ENCODE peak calls at places on chromosomes 7 and 10, in eight cellular contexts. G is neural progenitor cell, L is cardiac fibroblast, B is astrocyte of the spinal cord, W is uterus, O is neural crest cell, M is kidney epithelial cell, H is GM23338. D is an unnamed sample.

GRCh38 chr7:102170417-102170970 is 116.2 kb upstream of the SH2B2 start:
- DNase-seq in G (peak; percentile 42), L (peak; percentile 41), B (peak; percentile 42), W (no peak), O (peak; percentile 9), M (no peak), H (peak; percentile 32), D (no peak)

GRCh38 chr10:48241301-48241700 is 33.2 kb downstream of the FRMPD2 start:
- DNase-seq in G (no peak), L (no peak), B (no peak), W (no peak), O (no peak), M (no peak), H (no peak), D (peak; percentile 47)

GRCh38 chr7:26127411-26127810 is 24.6 kb upstream of the NFE2L3 start:
- DNase-seq in G (no peak), L (no peak), B (no peak), W (no peak), O (no peak), M (no peak), H (no peak), D (no peak)

GRCh38 chr7:130941322-130942210 is 207.6 kb upstream of the KLF14 start:
- DNase-seq in G (no peak), L (peak; percentile 54), B (peak; percentile 82), W (peak; percentile 59), O (no peak), M (no peak), H (no peak), D (no peak)

GRCh38 chr7:2109936-2110585 is 122.7 kb downstream of the MAD1L1 start:
- DNase-seq in G (no peak), L (peak; percentile 79), B (peak; percentile 93), W (no peak), O (no peak), M (peak; percentile 86), H (no peak), D (no peak)

GRCh38 chr10:44574596-44575480 is 189.9 kb upstream of the CXCL12 start:
- DNase-seq in G (no peak), L (no peak), B (no peak), W (no peak), O (no peak), M (no peak), H (no peak), D (no peak)

GRCh38 chr10:71087622-71088021 is 124.7 kb upstream of the UNC5B start:
- DNase-seq in G (no peak), L (no peak), B (no peak), W (no peak), O (no peak), M (no peak), H (no peak), D (peak; percentile 51)

GRCh38 chr7:1550846-1551155 is 5.2 kb downstream of the TMEM184A start:
- DNase-seq in G (no peak), L (no peak), B (no peak), W (no peak), O (no peak), M (no peak), H (no peak), D (no peak)

GRCh38 chr7:116871061-116871700 is 8.8 kb downstream of the CAPZA2 start:
- DNase-seq in G (no peak), L (no peak), B (no peak), W (no peak), O (no peak), M (no peak), H (no peak), D (no peak)

GRCh38 chr10:67621834-67622233 is 74.2 kb downstream of the CTNNA3 start:
- DNase-seq in G (no peak), L (no peak), B (no peak), W (no peak), O (no peak), M (no peak), H (no peak), D (no peak)

GRCh38 chr10:1643161-1643910 is 94.0 kb downstream of the ADARB2 start:
- DNase-seq in G (peak; percentile 83), L (no peak), B (no peak), W (no peak), O (peak; percentile 66), M (no peak), H (peak; percentile 86), D (peak; percentile 69)

GRCh38 chr10:104049497-104050250 is 36.0 kb downstream of the COL17A1 start:
- DNase-seq in G (no peak), L (peak; percentile 79), B (peak; percentile 67), W (no peak), O (no peak), M (no peak), H (no peak), D (no peak)

GRCh38 chr7:2932761-2933251 is 88.7 kb upstream of the GNA12 start:
- DNase-seq in G (no peak), L (no peak), B (no peak), W (no peak), O (no peak), M (no peak), H (no peak), D (no peak)

GRCh38 chr7:121531175-121532070 is 135.3 kb upstream of the FAM3C start:
- DNase-seq in G (no peak), L (peak; percentile 29), B (no peak), W (no peak), O (no peak), M (no peak), H (no peak), D (no peak)

GRCh38 chr7:133904766-133905165 is 222.4 kb upstream of the LRGUK start:
- DNase-seq in G (no peak), L (no peak), B (no peak), W (no peak), O (no peak), M (no peak), H (no peak), D (no peak)

GRCh38 chr10:57960406-57960805 is 307.3 kb downstream of the IPMK start:
- DNase-seq in G (no peak), L (no peak), B (no peak), W (no peak), O (no peak), M (no peak), H (no peak), D (no peak)

GRCh38 chr10:43160067-43160918 is 22.0 kb downstream of the CSGALNACT2 start:
- DNase-seq in G (no peak), L (peak; percentile 60), B (peak; percentile 52), W (no peak), O (no peak), M (no peak), H (no peak), D (no peak)

GRCh38 chr10:109721401-109722028 is 201.8 kb downstream of the XPNPEP1 start:
- DNase-seq in G (no peak), L (no peak), B (no peak), W (no peak), O (no peak), M (no peak), H (no peak), D (no peak)

GRCh38 chr10:99766282-99766681 is 16.2 kb upstream of the ABCC2 start:
- DNase-seq in G (no peak), L (no peak), B (no peak), W (no peak), O (no peak), M (no peak), H (no peak), D (no peak)

GRCh38 chr10:90813592-90814365 is 44.1 kb downstream of the HTR7 start:
- DNase-seq in G (no peak), L (no peak), B (peak; percentile 76), W (no peak), O (no peak), M (no peak), H (peak; percentile 11), D (no peak)

GRCh38 chr10:70575874-70576802 is 26.4 kb downstream of the PRF1 start:
- DNase-seq in G (no peak), L (peak; percentile 65), B (peak; percentile 83), W (no peak), O (no peak), M (peak; percentile 77), H (no peak), D (no peak)

DNA sequence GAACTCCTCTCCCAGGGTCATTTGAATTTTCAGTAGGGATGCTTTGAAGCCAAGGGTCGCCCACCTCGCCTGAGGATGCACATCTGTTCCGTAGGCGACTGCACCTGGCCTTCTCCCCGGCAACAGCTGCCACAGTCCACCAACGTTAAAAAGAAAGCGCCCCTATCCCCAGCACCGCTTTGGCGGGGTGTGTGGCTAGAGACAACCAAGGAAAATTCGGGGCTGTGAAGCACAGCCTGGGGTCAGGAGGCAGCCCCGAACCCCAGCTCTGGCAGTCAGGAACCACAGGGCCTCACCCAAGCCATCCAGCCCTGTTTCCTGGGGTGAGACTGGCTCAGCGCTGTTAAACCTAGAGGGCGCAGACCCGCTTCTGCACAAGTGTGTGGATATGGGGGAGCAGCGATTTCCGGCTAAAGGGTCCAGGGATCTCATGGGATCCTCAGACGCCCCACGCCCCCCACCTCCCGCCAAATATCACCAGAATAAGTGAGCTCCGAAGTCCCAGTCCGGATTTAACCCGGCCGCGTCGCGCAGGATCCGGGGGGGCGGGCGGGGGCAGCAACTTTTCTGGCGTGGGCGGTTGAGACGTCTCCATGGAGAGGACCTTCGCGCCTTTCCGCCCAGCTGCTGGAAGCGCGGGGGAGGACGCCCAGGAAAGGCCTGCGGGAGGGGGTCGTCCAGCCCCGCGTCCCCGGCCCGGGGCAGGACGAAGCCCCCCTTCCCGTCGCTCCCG is 821 bp downstream of the ZC3HAV1L start:
- DNase-seq in G (peak; percentile 36), L (peak; percentile 36), B (peak; percentile 26), W (peak; percentile 26), O (no peak), M (no peak), H (peak; percentile 61), D (no peak)
- TF ChIP-seq CTCF in G (no peak), L (peak; percentile 2), B (no peak), W (no peak), O (no peak), M (peak; percentile 4), H (peak; percentile 38), D (no peak)

GRCh38 chr10:9111983-9112382 is 1057.5 kb downstream of the GATA3 start:
- DNase-seq in G (no peak), L (no peak), B (no peak), W (no peak), O (no peak), M (no peak), H (no peak), D (no peak)
- TF ChIP-seq CTCF in G (no peak), L (no peak), B (no peak), W (no peak), O (no peak), M (no peak), H (no peak), D (no peak)

GRCh38 chr10:7085913-7086589 is 324.8 kb downstream of the SFMBT2 start:
- DNase-seq in G (peak; percentile 51), L (peak; percentile 63), B (peak; percentile 83), W (peak; percentile 20), O (no peak), M (no peak), H (peak; percentile 80), D (no peak)
- TF ChIP-seq CTCF in G (peak; percentile 25), L (no peak), B (peak; percentile 15), W (no peak), O (no peak), M (peak; percentile 9), H (no peak), D (peak; percentile 61)

DNA sequence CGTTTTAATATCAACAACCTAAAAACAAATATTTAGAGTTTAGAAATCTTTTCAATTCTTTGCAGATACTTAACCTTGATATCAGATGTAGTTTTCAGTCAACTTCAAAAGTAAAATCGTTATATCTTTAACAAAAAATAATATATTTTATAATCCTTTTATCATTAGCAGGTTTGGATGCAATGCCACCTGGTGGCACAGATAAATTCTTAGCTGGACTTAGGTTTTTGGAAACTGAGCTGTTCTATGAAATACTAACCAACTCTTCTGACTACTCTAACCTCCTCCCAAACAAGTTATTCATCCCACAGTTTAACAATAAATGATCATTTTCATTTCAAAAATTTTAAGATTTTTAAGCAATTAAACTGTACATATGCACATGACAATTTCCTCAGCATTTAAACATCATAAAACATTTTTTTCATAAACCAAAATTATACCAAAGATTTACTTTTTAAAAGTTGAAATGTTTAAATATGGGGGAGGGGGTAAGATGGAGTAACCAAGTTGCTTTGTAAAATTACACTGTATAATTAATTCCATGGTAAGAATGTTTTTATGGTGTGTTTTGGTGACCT is 56.9 kb downstream of the HIBADH start:
- DNase-seq in G (peak; percentile 18), L (peak; percentile 51), B (peak; percentile 60), W (no peak), O (no peak), M (no peak), H (peak; percentile 43), D (no peak)
- TF ChIP-seq CTCF in G (peak; percentile 55), L (peak; percentile 45), B (peak; percentile 58), W (peak; percentile 33), O (peak; percentile 67), M (peak; percentile 52), H (peak; percentile 48), D (peak; percentile 75)